ENCODE peak calls at places on chromosome 16, in four cellular contexts. P is spleen, J is mammary epithelial cell, X is pancreas. Q is an unnamed sample.

GRCh38 chr16:47143329-47143676 is 442 bp downstream of the NETO2 start:
- DNase-seq in P (peak; percentile 92), J (peak; percentile 73), X (peak; percentile 55), Q (no peak)

GRCh38 chr16:3074860-3075545 is 9.6 kb downstream of the IL32 start:
- DNase-seq in P (peak; percentile 94), J (no peak), X (peak; percentile 30), Q (no peak)

GRCh38 chr16:19524866-19525723 is 1.4 kb downstream of the CCP110 start:
- DNase-seq in P (no peak), J (peak; percentile 59), X (no peak), Q (no peak)

GRCh38 chr16:50306287-50306686 is 39.9 kb downstream of the ADCY7 start:
- DNase-seq in P (peak; percentile 52), J (no peak), X (no peak), Q (no peak)

GRCh38 chr16:21088646-21089538 is 61.8 kb downstream of the DNAH3 start:
- DNase-seq in P (no peak), J (peak; percentile 35), X (no peak), Q (no peak)

GRCh38 chr16:73713301-73713700 is 583.3 kb upstream of the PSMD7 start:
- DNase-seq in P (no peak), J (no peak), X (no peak), Q (no peak)

GRCh38 chr16:57592591-57593003 is 35.8 kb upstream of the ADGRG1 start:
- DNase-seq in P (peak; percentile 89), J (no peak), X (peak; percentile 55), Q (no peak)

GRCh38 chr16:15545544-15545943 is 97.4 kb downstream of the MARF1 start:
- DNase-seq in P (no peak), J (no peak), X (no peak), Q (no peak)

GRCh38 chr16:56848955-56849689 is 15.9 kb upstream of the SLC12A3 start:
- DNase-seq in P (no peak), J (peak; percentile 62), X (no peak), Q (no peak)

GRCh38 chr16:68446941-68447675 is 1.2 kb downstream of the SMPD3 start:
- DNase-seq in P (peak; percentile 79), J (no peak), X (peak; percentile 79), Q (no peak)

GRCh38 chr16:9345046-9345445 is 253.6 kb downstream of the HAPSTR1 start:
- DNase-seq in P (no peak), J (no peak), X (no peak), Q (no peak)

GRCh38 chr16:10992797-10993196 is 48.4 kb downstream of the CLEC16A start:
- DNase-seq in P (no peak), J (peak; percentile 87), X (no peak), Q (no peak)

GRCh38 chr16:57795431-57795878 is 6.8 kb downstream of the KIFC3 start:
- DNase-seq in P (no peak), J (peak; percentile 71), X (peak; percentile 79), Q (no peak)

GRCh38 chr16:1152123-1152638 is 725 bp upstream of the CACNA1H start:
- DNase-seq in P (peak; percentile 81), J (no peak), X (no peak), Q (no peak)

GRCh38 chr16:1150511-1150982 is 2.4 kb upstream of the CACNA1H start:
- DNase-seq in P (no peak), J (no peak), X (no peak), Q (no peak)

GRCh38 chr16:1152651-1153259 is at the start of gene CACNA1H:
- DNase-seq in P (no peak), J (no peak), X (no peak), Q (no peak)

GRCh38 chr16:1153480-1154160 is 714 bp downstream of the CACNA1H start:
- DNase-seq in P (no peak), J (no peak), X (no peak), Q (no peak)

DNA sequence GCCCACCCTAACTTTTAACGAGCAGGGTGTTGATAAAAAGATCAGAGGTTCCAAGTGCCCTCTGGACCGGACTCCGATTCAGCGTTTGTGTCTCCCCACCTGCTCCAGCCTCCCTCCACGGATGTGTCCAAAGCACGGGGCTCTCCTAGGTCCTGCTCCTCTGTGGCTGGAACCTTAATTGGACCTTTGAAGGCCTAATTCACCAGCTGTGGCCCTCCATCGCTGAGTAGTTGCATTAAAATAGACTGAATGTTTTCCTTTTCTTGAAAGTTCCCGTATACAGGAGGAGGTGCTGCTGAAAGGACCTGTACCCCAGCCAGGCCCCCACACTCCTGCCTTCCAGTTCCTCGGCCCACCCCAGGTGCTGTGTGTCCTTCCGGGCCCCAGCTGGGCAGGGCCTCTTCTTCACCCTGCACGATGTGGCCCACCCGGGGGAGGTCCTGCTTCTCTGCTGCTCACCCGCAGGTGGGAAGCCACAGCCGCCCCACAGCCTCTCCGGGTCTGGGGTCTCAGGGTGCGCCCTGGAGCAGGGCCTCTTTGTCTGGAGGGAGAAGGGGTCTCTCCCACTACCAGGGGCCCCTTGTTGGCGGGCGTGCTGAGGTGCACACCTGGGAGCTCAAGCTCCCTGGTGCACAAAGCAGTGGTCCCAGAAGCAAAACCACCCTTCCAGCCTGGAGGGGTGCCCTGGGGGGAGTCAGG is 1.3 kb upstream of the CACNA1H start:
- DNase-seq in P (no peak), J (no peak), X (no peak), Q (no peak)
- H3K4me3 ChIP-seq in P (peak overlapping the region; percentile 7), J (no peak overlapping the region), X (no peak overlapping the region), Q (no peak overlapping the region)

GRCh38 chr16:31265329-31266245 is 5.8 kb downstream of the ITGAM start:
- DNase-seq in P (peak; percentile 82), J (peak; percentile 90), X (peak; percentile 51), Q (peak; percentile 4)
- TF ChIP-seq CTCF in P (no peak), J (peak; percentile 23), X (no peak), Q (peak; percentile 8)

GRCh38 chr16:83899272-83899897 is 470 bp downstream of the MLYCD start:
- DNase-seq in P (peak; percentile 90), J (peak; percentile 53), X (peak; percentile 86), Q (no peak)

GRCh38 chr16:83901101-83901500 is 2.2 kb downstream of the MLYCD start:
- DNase-seq in P (no peak), J (peak; percentile 11), X (no peak), Q (no peak)

GRCh38 chr16:83898463-83899271 is at the start of gene MLYCD:
- DNase-seq in P (peak; percentile 95), J (peak; percentile 68), X (peak; percentile 98), Q (no peak)

GRCh38 chr16:83900611-83901010 is 1.7 kb downstream of the MLYCD start:
- DNase-seq in P (no peak), J (no peak), X (no peak), Q (no peak)

GRCh38 chr16:83899978-83900377 is 1.1 kb downstream of the MLYCD start:
- DNase-seq in P (no peak), J (no peak), X (no peak), Q (no peak)
- H3K4me3 ChIP-seq in P (peak overlapping the region; percentile 95), J (peak overlapping the region; percentile 50), X (peak overlapping the region; percentile 99), Q (peak overlapping the region; percentile 61)

GRCh38 chr16:87392823-87393679 is 915 bp downstream of the MAP1LC3B start:
- DNase-seq in P (peak; percentile 94), J (peak; percentile 55), X (peak; percentile 86), Q (no peak)
- TF ChIP-seq CTCF in P (peak; percentile 28), J (peak; percentile 5), X (no peak), Q (peak; percentile 27)

GRCh38 chr16:67166035-67166882 is 1.7 kb downstream of the HSF4 start:
- DNase-seq in P (no peak), J (no peak), X (peak; percentile 62), Q (no peak)
- H3K4me3 ChIP-seq in P (no peak overlapping the region), J (no peak overlapping the region), X (no peak overlapping the region), Q (no peak overlapping the region)

GRCh38 chr16:6012716-6013115 is 915.1 kb upstream of the EEF2KMT start:
- DNase-seq in P (no peak), J (no peak), X (no peak), Q (no peak)

GRCh38 chr16:6008656-6009055 is 911.1 kb upstream of the EEF2KMT start:
- DNase-seq in P (no peak), J (no peak), X (no peak), Q (no peak)

GRCh38 chr16:6009151-6009550 is 911.6 kb upstream of the EEF2KMT start:
- DNase-seq in P (no peak), J (no peak), X (no peak), Q (no peak)
- TF ChIP-seq CTCF in P (no peak), J (no peak), X (no peak), Q (no peak)

GRCh38 chr16:30774367-30775130 is 12.4 kb downstream of the RNF40 start:
- DNase-seq in P (peak; percentile 73), J (no peak), X (peak; percentile 72), Q (no peak)
- H3K4me3 ChIP-seq in P (peak overlapping the region; percentile 64), J (no peak overlapping the region), X (peak overlapping the region; percentile 59), Q (peak overlapping the region; percentile 47)

GRCh38 chr16:89257757-89258465 is 40.4 kb downstream of the ZNF778 start:
- DNase-seq in P (no peak), J (no peak), X (no peak), Q (no peak)
- TF ChIP-seq CTCF in P (no peak), J (no peak), X (no peak), Q (no peak)

GRCh38 chr16:81832801-81833547 is 53.9 kb downstream of the PLCG2 start:
- DNase-seq in P (no peak), J (no peak), X (no peak), Q (no peak)

GRCh38 chr16:81833751-81834150 is 54.7 kb downstream of the PLCG2 start:
- DNase-seq in P (no peak), J (no peak), X (no peak), Q (no peak)

GRCh38 chr16:81834868-81835267 is 55.8 kb downstream of the PLCG2 start:
- DNase-seq in P (no peak), J (no peak), X (no peak), Q (no peak)

GRCh38 chr16:81830845-81831600 is 51.9 kb downstream of the PLCG2 start:
- DNase-seq in P (no peak), J (no peak), X (no peak), Q (no peak)

GRCh38 chr16:81831722-81832126 is 52.6 kb downstream of the PLCG2 start:
- DNase-seq in P (peak; percentile 95), J (no peak), X (no peak), Q (no peak)
- H3K4me3 ChIP-seq in P (peak overlapping the region; percentile 23), J (no peak overlapping the region), X (no peak overlapping the region), Q (no peak overlapping the region)

GRCh38 chr16:77949445-77949844 is 72.9 kb upstream of the CLEC3A start:
- DNase-seq in P (no peak), J (no peak), X (no peak), Q (no peak)

GRCh38 chr16:77955127-77955526 is 67.2 kb upstream of the CLEC3A start:
- DNase-seq in P (no peak), J (no peak), X (no peak), Q (no peak)

GRCh38 chr16:77946834-77947233 is 75.5 kb upstream of the CLEC3A start:
- DNase-seq in P (no peak), J (no peak), X (no peak), Q (no peak)

GRCh38 chr16:77956231-77956630 is 66.1 kb upstream of the CLEC3A start:
- DNase-seq in P (no peak), J (no peak), X (no peak), Q (no peak)

DNA sequence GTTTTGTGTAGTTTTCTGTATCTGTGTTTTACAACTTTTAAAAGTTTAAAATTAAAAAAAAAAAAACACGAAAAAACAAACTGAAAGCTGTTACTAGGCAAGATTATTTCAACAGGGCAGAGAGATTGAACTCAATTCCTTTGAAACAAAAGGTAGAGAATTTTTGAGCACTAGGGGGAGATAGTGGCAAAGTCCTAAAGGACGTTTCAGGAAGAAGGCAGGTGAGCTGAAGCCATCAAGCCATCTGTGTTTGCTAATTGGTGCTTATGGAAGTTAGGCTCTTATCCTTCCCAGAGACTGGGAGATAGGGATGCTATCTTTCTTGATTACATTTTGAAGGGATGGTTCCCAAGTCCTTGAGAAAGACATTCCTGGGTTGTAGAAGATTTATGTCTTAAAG is 70.6 kb upstream of the CLEC3A start:
- DNase-seq in P (no peak), J (peak; percentile 10), X (no peak), Q (no peak)
- TF ChIP-seq CTCF in P (no peak), J (peak; percentile 38), X (peak; percentile 22), Q (no peak)